ENCODE peak calls at places on chromosomes 12 and 14, in seven cellular contexts. One of them, this sample, is unnamed.

GRCh38 chr14:101506921-101507300 is 54.4 kb upstream of the DIO3 start:
- DNase-seq in SK-N-SH: no peak
- DNase-seq in HepG2: no peak
- DNase-seq in H1: no peak
- DNase-seq in GM12878: no peak
- DNase-seq in HCT116: no peak
- DNase-seq in K562: no peak
- DNase-seq in this sample: no peak

GRCh38 chr12:62659457-62660295 is 193.1 kb downstream of the MON2 start:
- DNase-seq in SK-N-SH: no peak
- DNase-seq in HepG2: no peak
- DNase-seq in H1: peak; percentile 56
- DNase-seq in GM12878: no peak
- DNase-seq in HCT116: no peak
- DNase-seq in K562: no peak
- DNase-seq in this sample: no peak

GRCh38 chr12:27696293-27696652 is at the start of gene REP15:
- DNase-seq in SK-N-SH: no peak
- DNase-seq in HepG2: peak; percentile 48
- DNase-seq in H1: no peak
- DNase-seq in GM12878: no peak
- DNase-seq in HCT116: no peak
- DNase-seq in K562: no peak
- DNase-seq in this sample: no peak

GRCh38 chr12:92065018-92065499 is 80.6 kb downstream of the BTG1 start:
- DNase-seq in SK-N-SH: no peak
- DNase-seq in HepG2: peak; percentile 53
- DNase-seq in H1: no peak
- DNase-seq in GM12878: peak; percentile 78
- DNase-seq in HCT116: no peak
- DNase-seq in K562: no peak
- DNase-seq in this sample: peak; percentile 58

GRCh38 chr12:104420868-104421267 is 35.9 kb upstream of the CHST11 start:
- DNase-seq in SK-N-SH: no peak
- DNase-seq in HepG2: no peak
- DNase-seq in H1: no peak
- DNase-seq in GM12878: no peak
- DNase-seq in HCT116: no peak
- DNase-seq in K562: no peak
- DNase-seq in this sample: no peak

GRCh38 chr12:68106160-68106559 is 53.4 kb downstream of the IFNG start:
- DNase-seq in SK-N-SH: no peak
- DNase-seq in HepG2: no peak
- DNase-seq in H1: no peak
- DNase-seq in GM12878: no peak
- DNase-seq in HCT116: peak; percentile 6
- DNase-seq in K562: no peak
- DNase-seq in this sample: no peak

GRCh38 chr14:103518416-103519042 is 4.1 kb downstream of the CKB start:
- DNase-seq in SK-N-SH: peak; percentile 92
- DNase-seq in HepG2: peak; percentile 51
- DNase-seq in H1: peak; percentile 93
- DNase-seq in GM12878: no peak
- DNase-seq in HCT116: no peak
- DNase-seq in K562: peak; percentile 77
- DNase-seq in this sample: peak; percentile 94

GRCh38 chr14:64562432-64562831 is 12.7 kb downstream of the PPP1R36 start:
- DNase-seq in SK-N-SH: no peak
- DNase-seq in HepG2: no peak
- DNase-seq in H1: no peak
- DNase-seq in GM12878: no peak
- DNase-seq in HCT116: no peak
- DNase-seq in K562: no peak
- DNase-seq in this sample: peak; percentile 84

GRCh38 chr14:23454445-23454856 is 15.1 kb upstream of the NGDN start:
- DNase-seq in SK-N-SH: no peak
- DNase-seq in HepG2: peak; percentile 85
- DNase-seq in H1: no peak
- DNase-seq in GM12878: no peak
- DNase-seq in HCT116: no peak
- DNase-seq in K562: peak; percentile 88
- DNase-seq in this sample: no peak

GRCh38 chr12:400828-401227 is 616 bp upstream of the CCDC77 start:
- DNase-seq in SK-N-SH: no peak
- DNase-seq in HepG2: no peak
- DNase-seq in H1: no peak
- DNase-seq in GM12878: no peak
- DNase-seq in HCT116: no peak
- DNase-seq in K562: peak; percentile 18
- DNase-seq in this sample: no peak

GRCh38 chr14:20436363-20436755 is 393 bp upstream of the KLHL33 start:
- DNase-seq in SK-N-SH: no peak
- DNase-seq in HepG2: no peak
- DNase-seq in H1: no peak
- DNase-seq in GM12878: no peak
- DNase-seq in HCT116: no peak
- DNase-seq in K562: no peak
- DNase-seq in this sample: no peak

GRCh38 chr14:45972416-45972815 is 679.2 kb downstream of the RPL10L start:
- DNase-seq in SK-N-SH: no peak
- DNase-seq in HepG2: no peak
- DNase-seq in H1: no peak
- DNase-seq in GM12878: no peak
- DNase-seq in HCT116: no peak
- DNase-seq in K562: no peak
- DNase-seq in this sample: no peak

GRCh38 chr14:75280448-75280830 is 1.8 kb downstream of the FOS start:
- DNase-seq in SK-N-SH: no peak
- DNase-seq in HepG2: no peak
- DNase-seq in H1: no peak
- DNase-seq in GM12878: no peak
- DNase-seq in HCT116: no peak
- DNase-seq in K562: no peak
- DNase-seq in this sample: no peak

GRCh38 chr12:45725631-45726593 is 3.6 kb upstream of the ARID2 start:
- DNase-seq in SK-N-SH: peak; percentile 42
- DNase-seq in HepG2: peak; percentile 33
- DNase-seq in H1: no peak
- DNase-seq in GM12878: no peak
- DNase-seq in HCT116: no peak
- DNase-seq in K562: peak; percentile 56
- DNase-seq in this sample: peak; percentile 71

GRCh38 chr14:91284146-91284790 is 39.8 kb upstream of the GPR68 start:
- DNase-seq in SK-N-SH: peak; percentile 76
- DNase-seq in HepG2: no peak
- DNase-seq in H1: no peak
- DNase-seq in GM12878: no peak
- DNase-seq in HCT116: no peak
- DNase-seq in K562: no peak
- DNase-seq in this sample: no peak

GRCh38 chr14:24310666-24311604 is at the start of gene LTB4R:
- DNase-seq in SK-N-SH: no peak
- DNase-seq in HepG2: no peak
- DNase-seq in H1: no peak
- DNase-seq in GM12878: no peak
- DNase-seq in HCT116: no peak
- DNase-seq in K562: no peak
- DNase-seq in this sample: no peak

GRCh38 chr14:50303744-50304471 is 8.1 kb downstream of the L2HGDH start:
- DNase-seq in SK-N-SH: no peak
- DNase-seq in HepG2: peak; percentile 93
- DNase-seq in H1: no peak
- DNase-seq in GM12878: no peak
- DNase-seq in HCT116: no peak
- DNase-seq in K562: peak; percentile 67
- DNase-seq in this sample: no peak

GRCh38 chr14:52110441-52111086 is 41.7 kb upstream of the NID2 start:
- DNase-seq in SK-N-SH: no peak
- DNase-seq in HepG2: no peak
- DNase-seq in H1: no peak
- DNase-seq in GM12878: no peak
- DNase-seq in HCT116: no peak
- DNase-seq in K562: no peak
- DNase-seq in this sample: no peak
- TF ChIP-seq JUND in SK-N-SH: no peak
- TF ChIP-seq JUND in HepG2: no peak
- TF ChIP-seq JUND in H1: no peak
- TF ChIP-seq JUND in GM12878: no peak
- TF ChIP-seq JUND in HCT116: no peak
- TF ChIP-seq JUND in K562: no peak
- TF ChIP-seq JUND in this sample: no peak

DNA sequence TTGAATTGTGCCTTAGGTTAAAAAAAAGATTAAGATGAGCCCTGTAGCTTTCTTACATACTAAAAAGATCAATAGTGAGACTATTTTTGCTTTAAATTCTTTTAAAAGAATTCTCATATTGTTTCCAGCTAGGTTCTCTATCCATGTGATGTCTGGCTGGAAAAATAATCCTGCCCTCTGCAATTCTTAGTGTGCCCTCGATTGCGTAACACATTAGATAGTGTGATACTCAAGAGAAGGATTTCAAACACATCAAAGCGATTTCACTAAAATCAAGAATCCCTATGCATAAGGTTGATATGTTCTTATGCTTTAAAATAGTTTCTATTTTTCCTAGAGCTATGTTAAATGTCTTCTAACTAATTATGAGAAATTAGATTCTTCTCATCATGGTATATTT is 127.3 kb upstream of the PLEKHA5 start:
- DNase-seq in SK-N-SH: no peak
- DNase-seq in HepG2: no peak
- DNase-seq in H1: no peak
- DNase-seq in GM12878: no peak
- DNase-seq in HCT116: no peak
- DNase-seq in K562: no peak
- DNase-seq in this sample: no peak
- TF ChIP-seq JUND in SK-N-SH: no peak
- TF ChIP-seq JUND in HepG2: no peak
- TF ChIP-seq JUND in H1: no peak
- TF ChIP-seq JUND in GM12878: no peak
- TF ChIP-seq JUND in HCT116: no peak
- TF ChIP-seq JUND in K562: no peak
- TF ChIP-seq JUND in this sample: no peak

GRCh38 chr12:65929641-65930040 is 105.4 kb downstream of the HMGA2 start:
- DNase-seq in SK-N-SH: no peak
- DNase-seq in HepG2: no peak
- DNase-seq in H1: no peak
- DNase-seq in GM12878: no peak
- DNase-seq in HCT116: no peak
- DNase-seq in K562: no peak
- DNase-seq in this sample: no peak
- TF ChIP-seq JUND in SK-N-SH: no peak
- TF ChIP-seq JUND in HepG2: no peak
- TF ChIP-seq JUND in H1: no peak
- TF ChIP-seq JUND in GM12878: no peak
- TF ChIP-seq JUND in HCT116: no peak
- TF ChIP-seq JUND in K562: no peak
- TF ChIP-seq JUND in this sample: no peak

GRCh38 chr14:56087824-56088571 is 30.2 kb upstream of the PELI2 start:
- DNase-seq in SK-N-SH: no peak
- DNase-seq in HepG2: no peak
- DNase-seq in H1: no peak
- DNase-seq in GM12878: no peak
- DNase-seq in HCT116: no peak
- DNase-seq in K562: no peak
- DNase-seq in this sample: no peak
- TF ChIP-seq JUND in SK-N-SH: no peak
- TF ChIP-seq JUND in HepG2: no peak
- TF ChIP-seq JUND in H1: no peak
- TF ChIP-seq JUND in GM12878: no peak
- TF ChIP-seq JUND in HCT116: no peak
- TF ChIP-seq JUND in K562: no peak
- TF ChIP-seq JUND in this sample: no peak

DNA sequence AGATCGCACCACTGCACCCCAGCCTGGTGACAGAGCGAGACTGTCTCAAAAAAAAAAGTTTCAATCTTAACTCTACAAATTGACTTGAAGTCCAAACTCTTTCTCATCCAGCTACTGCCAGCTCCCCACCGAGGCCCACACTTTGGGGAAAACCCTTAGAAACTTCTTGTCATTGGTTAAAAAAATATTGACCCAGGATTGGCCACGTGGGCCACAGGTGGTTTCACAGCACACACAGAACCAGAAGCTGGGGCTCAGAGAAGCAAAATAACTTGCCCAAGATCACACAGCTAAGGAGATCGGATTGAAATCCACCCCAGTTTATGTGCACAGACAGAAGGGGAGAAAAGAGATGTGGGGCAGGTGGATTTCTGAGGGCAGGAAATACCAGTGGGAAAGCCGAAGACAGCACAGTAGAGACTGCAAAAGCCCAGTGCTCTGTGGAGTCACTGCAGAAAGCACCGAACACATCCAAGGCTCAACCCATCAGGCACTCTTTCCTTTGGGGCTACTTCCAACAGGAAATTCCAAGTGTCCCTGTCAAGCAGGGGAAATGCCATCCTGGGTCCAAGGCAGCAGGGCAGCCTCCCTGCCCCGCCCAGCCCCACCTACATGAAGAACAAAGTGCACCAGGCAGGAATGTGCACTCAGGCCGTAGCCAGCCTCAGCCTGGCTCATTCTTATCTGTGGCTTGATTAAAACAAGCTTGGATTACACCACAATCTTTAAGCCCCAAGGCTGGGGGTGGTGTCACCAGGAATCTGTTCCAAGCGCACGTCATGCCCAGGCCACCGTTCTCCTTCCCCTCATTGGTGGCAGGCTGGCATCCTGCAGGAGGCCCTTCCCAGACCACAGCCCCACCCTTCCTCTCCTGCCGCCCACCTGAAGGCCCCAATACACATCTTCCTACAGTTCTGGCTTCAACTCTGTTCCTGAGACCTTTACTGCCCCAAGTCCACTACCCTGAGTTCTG is 72.5 kb downstream of the ITPK1 start:
- DNase-seq in SK-N-SH: peak; percentile 81
- DNase-seq in HepG2: peak; percentile 90
- DNase-seq in H1: no peak
- DNase-seq in GM12878: no peak
- DNase-seq in HCT116: peak; percentile 89
- DNase-seq in K562: no peak
- DNase-seq in this sample: no peak
- TF ChIP-seq JUND in SK-N-SH: no peak
- TF ChIP-seq JUND in HepG2: peak; percentile 31
- TF ChIP-seq JUND in H1: no peak
- TF ChIP-seq JUND in GM12878: no peak
- TF ChIP-seq JUND in HCT116: no peak
- TF ChIP-seq JUND in K562: no peak
- TF ChIP-seq JUND in this sample: no peak

This sample was measured in T47D.